ENCODE peak calls at places on chromosome 15, in four cellular contexts. One of them, this sample, is unnamed.

GRCh38 chr15:25439456-25439836 is 622 bp upstream of the UBE3A start:
- DNase-seq in pancreas: peak
- DNase-seq in bronchial epithelial cell: peak
- DNase-seq in IMR-90: peak
- DNase-seq in this sample: peak

GRCh38 chr15:48392356-48392755 is 61.1 kb downstream of the DUT start:
- DNase-seq in IMR-90: no peak
- DNase-seq in bronchial epithelial cell: no peak
- DNase-seq in pancreas: peak
- DNase-seq in this sample: peak

GRCh38 chr15:70907784-70908471 is 15.3 kb downstream of the LRRC49 start:
- DNase-seq in IMR-90: no peak
- DNase-seq in bronchial epithelial cell: no peak
- DNase-seq in pancreas: no peak
- DNase-seq in this sample: no peak

GRCh38 chr15:39624806-39625205 is 43.9 kb downstream of the THBS1 start:
- DNase-seq in pancreas: no peak
- DNase-seq in IMR-90: peak
- DNase-seq in bronchial epithelial cell: peak
- DNase-seq in this sample: peak

GRCh38 chr15:97009036-97009555 is 678.6 kb downstream of the NR2F2 start:
- DNase-seq in IMR-90: no peak
- DNase-seq in bronchial epithelial cell: peak
- DNase-seq in pancreas: no peak
- DNase-seq in this sample: peak

GRCh38 chr15:49978171-49978570 is 140.9 kb downstream of the ATP8B4 start:
- DNase-seq in IMR-90: no peak
- DNase-seq in bronchial epithelial cell: no peak
- DNase-seq in pancreas: no peak
- DNase-seq in this sample: no peak

GRCh38 chr15:94272251-94272898 is 41.0 kb downstream of the MCTP2 start:
- DNase-seq in pancreas: no peak
- DNase-seq in IMR-90: no peak
- DNase-seq in bronchial epithelial cell: no peak
- DNase-seq in this sample: no peak

GRCh38 chr15:60616147-60616546 is 137.2 kb upstream of the ICE2 start:
- DNase-seq in pancreas: no peak
- DNase-seq in IMR-90: no peak
- DNase-seq in bronchial epithelial cell: no peak
- DNase-seq in this sample: no peak

GRCh38 chr15:36449084-36449661 is 130.3 kb upstream of the CDIN1 start:
- DNase-seq in IMR-90: no peak
- DNase-seq in pancreas: no peak
- DNase-seq in bronchial epithelial cell: no peak
- DNase-seq in this sample: no peak

GRCh38 chr15:73934281-73934680 is 8.0 kb downstream of the LOXL1 start:
- DNase-seq in pancreas: peak
- DNase-seq in IMR-90: no peak
- DNase-seq in bronchial epithelial cell: no peak
- DNase-seq in this sample: no peak

GRCh38 chr15:39381517-39381916 is 199.4 kb upstream of the THBS1 start:
- DNase-seq in IMR-90: no peak
- DNase-seq in pancreas: no peak
- DNase-seq in bronchial epithelial cell: peak
- DNase-seq in this sample: peak

GRCh38 chr15:48281674-48282073 is 49.6 kb upstream of the DUT start:
- DNase-seq in pancreas: no peak
- DNase-seq in IMR-90: peak
- DNase-seq in bronchial epithelial cell: no peak
- DNase-seq in this sample: no peak

GRCh38 chr15:34280193-34280592 is 55.4 kb downstream of the EMC4 start:
- DNase-seq in IMR-90: no peak
- DNase-seq in bronchial epithelial cell: peak
- DNase-seq in pancreas: no peak
- DNase-seq in this sample: no peak

GRCh38 chr15:91751611-91752010 is 101.9 kb upstream of the SLCO3A1 start:
- DNase-seq in pancreas: no peak
- DNase-seq in bronchial epithelial cell: no peak
- DNase-seq in IMR-90: no peak
- DNase-seq in this sample: no peak

GRCh38 chr15:62709261-62709660 is 333.3 kb upstream of the TPM1 start:
- DNase-seq in IMR-90: no peak
- DNase-seq in pancreas: no peak
- DNase-seq in bronchial epithelial cell: no peak
- DNase-seq in this sample: no peak

GRCh38 chr15:87369269-87369668 is 887.3 kb downstream of the NTRK3 start:
- DNase-seq in IMR-90: peak
- DNase-seq in bronchial epithelial cell: peak
- DNase-seq in pancreas: no peak
- DNase-seq in this sample: peak

GRCh38 chr15:40474581-40474980 is 3.8 kb downstream of the CHST14 start:
- DNase-seq in bronchial epithelial cell: no peak
- DNase-seq in IMR-90: no peak
- DNase-seq in pancreas: no peak
- DNase-seq in this sample: no peak

GRCh38 chr15:39009740-39010139 is 445.1 kb upstream of the RASGRP1 start:
- DNase-seq in IMR-90: no peak
- DNase-seq in pancreas: no peak
- DNase-seq in bronchial epithelial cell: no peak
- DNase-seq in this sample: no peak

GRCh38 chr15:76983588-76984379 is 11.1 kb upstream of the PSTPIP1 start:
- DNase-seq in IMR-90: no peak
- DNase-seq in bronchial epithelial cell: no peak
- DNase-seq in pancreas: no peak
- DNase-seq in this sample: peak

GRCh38 chr15:40501487-40501886 is 30.7 kb downstream of the CHST14 start:
- DNase-seq in IMR-90: no peak
- DNase-seq in pancreas: no peak
- DNase-seq in bronchial epithelial cell: peak
- DNase-seq in this sample: no peak

GRCh38 chr15:88266170-88266569 is 9.6 kb upstream of the NTRK3 start:
- DNase-seq in bronchial epithelial cell: no peak
- DNase-seq in pancreas: no peak
- DNase-seq in IMR-90: no peak
- DNase-seq in this sample: no peak

GRCh38 chr15:40731034-40731433 is 24.0 kb downstream of the RMDN3 start:
- DNase-seq in bronchial epithelial cell: no peak
- DNase-seq in pancreas: no peak
- DNase-seq in IMR-90: no peak
- DNase-seq in this sample: peak

GRCh38 chr15:31758126-31758525 is 272.2 kb upstream of the CHRNA7 start:
- DNase-seq in pancreas: peak
- DNase-seq in bronchial epithelial cell: peak
- DNase-seq in IMR-90: peak
- DNase-seq in this sample: peak

GRCh38 chr15:44593042-44593736 is 56.2 kb downstream of the EIF3J start:
- DNase-seq in pancreas: no peak
- DNase-seq in bronchial epithelial cell: peak
- DNase-seq in IMR-90: no peak
- DNase-seq in this sample: peak

GRCh38 chr15:77099741-77100463 is 29.0 kb upstream of the TSPAN3 start:
- DNase-seq in bronchial epithelial cell: no peak
- DNase-seq in IMR-90: no peak
- DNase-seq in pancreas: no peak
- DNase-seq in this sample: no peak

GRCh38 chr15:90400759-90401314 is 12.8 kb downstream of the IQGAP1 start:
- DNase-seq in pancreas: peak
- DNase-seq in IMR-90: peak
- DNase-seq in bronchial epithelial cell: peak
- DNase-seq in this sample: peak

GRCh38 chr15:79900087-79900486 is 3.3 kb upstream of the MTHFS start:
- DNase-seq in bronchial epithelial cell: no peak
- DNase-seq in IMR-90: no peak
- DNase-seq in pancreas: no peak
- DNase-seq in this sample: no peak

GRCh38 chr15:48250640-48251076 is 44.6 kb downstream of the SLC12A1 start:
- DNase-seq in IMR-90: peak
- DNase-seq in bronchial epithelial cell: peak
- DNase-seq in pancreas: peak
- DNase-seq in this sample: peak

GRCh38 chr15:92226020-92226612 is 167.6 kb upstream of the ST8SIA2 start:
- DNase-seq in IMR-90: no peak
- DNase-seq in bronchial epithelial cell: peak
- DNase-seq in pancreas: no peak
- DNase-seq in this sample: no peak

GRCh38 chr15:62545392-62546227 is 380.5 kb upstream of the C2CD4B start:
- DNase-seq in IMR-90: peak
- DNase-seq in bronchial epithelial cell: peak
- DNase-seq in pancreas: peak
- DNase-seq in this sample: no peak

GRCh38 chr15:25182736-25183445 is 228.1 kb downstream of the SNRPN start:
- DNase-seq in IMR-90: no peak
- DNase-seq in pancreas: no peak
- DNase-seq in bronchial epithelial cell: no peak
- DNase-seq in this sample: no peak

GRCh38 chr15:32822739-32823138 is 104.9 kb downstream of the GREM1 start:
- DNase-seq in IMR-90: no peak
- DNase-seq in pancreas: no peak
- DNase-seq in bronchial epithelial cell: no peak
- DNase-seq in this sample: no peak

GRCh38 chr15:54960266-54960665 is 236.5 kb downstream of the RSL24D1 start:
- DNase-seq in bronchial epithelial cell: no peak
- DNase-seq in pancreas: no peak
- DNase-seq in IMR-90: no peak
- DNase-seq in this sample: no peak

GRCh38 chr15:39235084-39235795 is 345.6 kb upstream of the THBS1 start:
- DNase-seq in pancreas: no peak
- DNase-seq in IMR-90: peak
- DNase-seq in bronchial epithelial cell: peak
- DNase-seq in this sample: peak

GRCh38 chr15:89122532-89123525 is 34.6 kb downstream of the ABHD2 start:
- DNase-seq in pancreas: no peak
- DNase-seq in bronchial epithelial cell: peak
- DNase-seq in IMR-90: peak
- DNase-seq in this sample: no peak

GRCh38 chr15:52670087-52670486 is 9.1 kb downstream of the ATOSA start:
- DNase-seq in bronchial epithelial cell: no peak
- DNase-seq in IMR-90: no peak
- DNase-seq in pancreas: no peak
- DNase-seq in this sample: no peak

GRCh38 chr15:100909582-100909981 is 9.6 kb upstream of the LRRK1 start:
- DNase-seq in pancreas: no peak
- DNase-seq in bronchial epithelial cell: no peak
- DNase-seq in IMR-90: no peak
- DNase-seq in this sample: no peak

GRCh38 chr15:100908466-100908865 is 10.7 kb upstream of the LRRK1 start:
- DNase-seq in bronchial epithelial cell: no peak
- DNase-seq in pancreas: no peak
- DNase-seq in IMR-90: no peak
- DNase-seq in this sample: no peak

GRCh38 chr15:100911086-100911485 is 8.1 kb upstream of the LRRK1 start:
- DNase-seq in pancreas: no peak
- DNase-seq in bronchial epithelial cell: no peak
- DNase-seq in IMR-90: no peak
- DNase-seq in this sample: no peak

GRCh38 chr15:100910556-100910955 is 8.6 kb upstream of the LRRK1 start:
- DNase-seq in pancreas: no peak
- DNase-seq in bronchial epithelial cell: no peak
- DNase-seq in IMR-90: no peak
- DNase-seq in this sample: no peak

GRCh38 chr15:100910119-100910518 is 9.0 kb upstream of the LRRK1 start:
- DNase-seq in bronchial epithelial cell: no peak
- DNase-seq in IMR-90: no peak
- DNase-seq in pancreas: no peak
- DNase-seq in this sample: no peak
- TF ChIP-seq CTCF in bronchial epithelial cell: no peak
- TF ChIP-seq CTCF in IMR-90: no peak
- TF ChIP-seq CTCF in pancreas: no peak
- TF ChIP-seq CTCF in this sample: peak

GRCh38 chr15:65587094-65587493 is 23.8 kb downstream of the INTS14 start:
- DNase-seq in bronchial epithelial cell: no peak
- DNase-seq in pancreas: no peak
- DNase-seq in IMR-90: no peak
- DNase-seq in this sample: no peak
- H3K4me3 ChIP-seq in bronchial epithelial cell: no peak
- H3K4me3 ChIP-seq in pancreas: no peak
- H3K4me3 ChIP-seq in IMR-90: no peak
- H3K4me3 ChIP-seq in this sample: no peak

DNA sequence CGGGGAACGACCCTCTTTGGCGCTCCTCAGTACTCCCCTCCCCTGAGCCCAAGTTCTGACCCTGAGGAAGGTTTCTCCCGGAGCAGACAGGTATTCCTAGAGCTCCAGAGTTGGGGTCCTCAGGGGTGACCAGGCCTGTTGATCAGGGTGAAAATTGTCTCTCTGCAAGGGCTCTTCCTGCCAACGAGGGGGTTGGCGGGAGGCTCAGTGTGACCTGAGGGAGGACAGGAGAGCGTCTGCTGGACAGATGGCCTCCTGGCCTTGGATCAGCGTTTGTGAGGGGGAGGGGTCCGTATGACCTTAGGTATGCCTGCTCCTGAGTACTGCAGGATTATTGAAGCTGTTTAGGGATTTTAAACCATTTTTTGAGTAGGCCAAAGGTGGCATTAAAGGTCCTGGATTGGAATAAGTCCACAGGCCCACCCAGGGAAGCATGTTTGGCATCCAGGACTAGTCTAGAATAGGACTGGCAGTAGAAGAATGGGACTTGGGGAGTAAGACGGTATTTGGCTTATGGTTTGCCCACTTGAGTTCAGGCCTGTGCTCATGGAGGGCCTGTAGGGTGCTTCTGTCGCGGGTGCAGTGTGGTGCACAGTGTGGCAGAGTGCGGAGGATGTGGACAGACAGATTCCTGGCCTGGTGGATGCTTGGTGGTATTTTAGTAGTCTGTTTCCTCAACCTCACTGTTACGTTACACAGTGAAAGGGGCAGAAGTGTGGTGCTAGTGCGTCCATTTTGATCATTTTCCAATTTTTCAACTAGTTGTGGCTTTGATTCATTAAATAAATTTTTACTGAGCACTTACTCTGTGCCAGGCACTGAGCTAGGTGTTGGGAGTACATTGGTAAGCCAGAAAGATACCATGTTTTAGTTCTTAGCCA is 959 bp downstream of the ZNF592 start:
- DNase-seq in pancreas: peak
- DNase-seq in IMR-90: no peak
- DNase-seq in bronchial epithelial cell: no peak
- DNase-seq in this sample: peak
- TF ChIP-seq CTCF in pancreas: no peak
- TF ChIP-seq CTCF in IMR-90: no peak
- TF ChIP-seq CTCF in bronchial epithelial cell: no peak
- TF ChIP-seq CTCF in this sample: peak

GRCh38 chr15:64044315-64045105 is 1.8 kb downstream of the DAPK2 start:
- DNase-seq in bronchial epithelial cell: no peak
- DNase-seq in pancreas: no peak
- DNase-seq in IMR-90: no peak
- DNase-seq in this sample: peak
- H3K4me3 ChIP-seq in bronchial epithelial cell: no peak
- H3K4me3 ChIP-seq in pancreas: no peak
- H3K4me3 ChIP-seq in IMR-90: no peak
- H3K4me3 ChIP-seq in this sample: peak

GRCh38 chr15:57503051-57503702 is 88.5 kb upstream of the MYZAP start:
- DNase-seq in bronchial epithelial cell: peak
- DNase-seq in pancreas: peak
- DNase-seq in IMR-90: no peak
- DNase-seq in this sample: no peak
- TF ChIP-seq CTCF in bronchial epithelial cell: peak
- TF ChIP-seq CTCF in pancreas: no peak
- TF ChIP-seq CTCF in IMR-90: peak
- TF ChIP-seq CTCF in this sample: peak